ENCODE peak calls at places on chromosomes 3 and 15, in four cellular contexts. R is uterus; A is stimulated activated naive CD8-positive, alpha-beta T cell treated with anti-CD3 and anti-CD28 coated beads, Interleukin-15, Interleukin-2, amounts not matched to agents 100 U/mL and 50 U/mL, for 24 hours; F is OCI-LY7. B is an unnamed sample.
A peak's percentile ranks its signal among the peaks of the same experiment; 100 is the strongest.

GRCh38 chr3:107963581-107963980 is 127.2 kb downstream of the CD47 start:
- DNase-seq in R (no peak), A (no peak), F (no peak), B (no peak)

GRCh38 chr15:85475317-85475701 is 94.9 kb downstream of the AKAP13 start:
- DNase-seq in R (no peak), A (no peak), F (peak; percentile 85), B (no peak)

GRCh38 chr15:69337133-69337532 is 38.4 kb downstream of the PAQR5 start:
- DNase-seq in R (no peak), A (no peak), F (no peak), B (no peak)

GRCh38 chr3:177294221-177294620 is 96.9 kb upstream of the TBL1XR1 start:
- DNase-seq in R (peak; percentile 69), A (no peak), F (no peak), B (no peak)

GRCh38 chr3:190122198-190122771 is 1.6 kb upstream of the P3H2 start:
- DNase-seq in R (no peak), A (no peak), F (no peak), B (no peak)

GRCh38 chr15:78875107-78875914 is 2.6 kb downstream of the MORF4L1 start:
- DNase-seq in R (no peak), A (peak; percentile 29), F (peak; percentile 19), B (no peak)

GRCh38 chr3:157170861-157171260 is 10.9 kb upstream of the CCNL1 start:
- DNase-seq in R (no peak), A (no peak), F (no peak), B (no peak)

GRCh38 chr3:72891053-72891855 is 3.4 kb downstream of the GXYLT2 start:
- DNase-seq in R (peak; percentile 77), A (no peak), F (no peak), B (no peak)

GRCh38 chr15:38894260-38894948 is 329.8 kb upstream of the RASGRP1 start:
- DNase-seq in R (no peak), A (no peak), F (no peak), B (no peak)

GRCh38 chr15:64050281-64051092 is 4.2 kb upstream of the DAPK2 start:
- DNase-seq in R (no peak), A (no peak), F (no peak), B (no peak)

GRCh38 chr3:119331661-119332060 is 37.5 kb downstream of the ARHGAP31 start:
- DNase-seq in R (no peak), A (no peak), F (no peak), B (no peak)

GRCh38 chr15:82108489-82109078 is 62.8 kb upstream of the MEX3B start:
- DNase-seq in R (peak; percentile 26), A (peak; percentile 82), F (peak; percentile 36), B (peak; percentile 81)

B was measured in activated naive CD4-positive, alpha-beta T cell treated with anti-CD3 and anti-CD28 coated beads, Interleukin-2, amount 10 ng/mL, durations not matched to agents 7 days and 5 days.